ENCODE peak calls at places on chromosomes 3 and 15, in seven cellular contexts. Y, Z, W, L, K, F and E are unnamed samples.

GRCh38 chr3:120306519-120307455 is 21.8 kb upstream of the GPR156 start:
- DNase-seq in Y (no peak), Z (no peak), W (no peak), L (no peak), K (no peak), F (no peak), E (no peak)

GRCh38 chr15:52870015-52870414 is 79.9 kb upstream of the ONECUT1 start:
- DNase-seq in Y (no peak), Z (no peak), W (no peak), L (no peak), K (no peak), F (no peak), E (no peak)

GRCh38 chr15:40340740-40341400 is at the start of gene CCDC9B:
- DNase-seq in Y (no peak), Z (peak; percentile 93), W (peak; percentile 55), L (peak; percentile 99), K (peak; percentile 90), F (peak; percentile 87), E (peak; percentile 41)

GRCh38 chr3:13825317-13825590 is 54.6 kb downstream of the WNT7A start:
- DNase-seq in Y (no peak), Z (no peak), W (no peak), L (no peak), K (no peak), F (no peak), E (no peak)

GRCh38 chr15:85950101-85950500 is 129.6 kb upstream of the AGBL1 start:
- DNase-seq in Y (no peak), Z (no peak), W (no peak), L (no peak), K (no peak), F (no peak), E (no peak)

GRCh38 chr3:153970735-153971347 is 150.3 kb upstream of the ARHGEF26 start:
- DNase-seq in Y (no peak), Z (no peak), W (no peak), L (no peak), K (no peak), F (no peak), E (no peak)

GRCh38 chr3:167480748-167481147 is 6.9 kb upstream of the SERPINI2 start:
- DNase-seq in Y (peak; percentile 14), Z (no peak), W (no peak), L (no peak), K (no peak), F (no peak), E (no peak)

GRCh38 chr15:59174846-59175831 is 31.5 kb upstream of the LDHAL6B start:
- DNase-seq in Y (no peak), Z (peak; percentile 31), W (peak; percentile 76), L (peak; percentile 69), K (peak; percentile 39), F (no peak), E (no peak)

GRCh38 chr3:42387802-42388651 is 22.4 kb downstream of the LYZL4 start:
- DNase-seq in Y (no peak), Z (no peak), W (no peak), L (no peak), K (no peak), F (no peak), E (no peak)

GRCh38 chr3:98732239-98733054 is 30.7 kb upstream of the ST3GAL6 start:
- DNase-seq in Y (no peak), Z (peak; percentile 71), W (peak; percentile 80), L (peak; percentile 43), K (peak; percentile 53), F (peak; percentile 14), E (no peak)

GRCh38 chr3:108322352-108322751 is 26.0 kb downstream of the HHLA2 start:
- DNase-seq in Y (no peak), Z (no peak), W (no peak), L (no peak), K (no peak), F (no peak), E (no peak)

GRCh38 chr3:14819671-14820070 is 909 bp downstream of the FGD5 start:
- DNase-seq in Y (no peak), Z (no peak), W (no peak), L (no peak), K (no peak), F (no peak), E (no peak)

GRCh38 chr15:98649621-98649995 is 1.3 kb downstream of the IGF1R start:
- DNase-seq in Y (peak; percentile 29), Z (peak; percentile 47), W (peak; percentile 58), L (peak; percentile 52), K (peak; percentile 5), F (peak; percentile 33), E (no peak)

GRCh38 chr3:141940204-141940776 is 63.8 kb downstream of the ATP1B3 start:
- DNase-seq in Y (no peak), Z (peak; percentile 46), W (peak; percentile 15), L (peak; percentile 73), K (no peak), F (no peak), E (peak; percentile 48)

GRCh38 chr15:80703965-80704364 is 8.9 kb downstream of the ABHD17C start:
- DNase-seq in Y (no peak), Z (no peak), W (no peak), L (no peak), K (no peak), F (no peak), E (no peak)

GRCh38 chr15:72784233-72784876 is 797 bp upstream of the ADPGK start:
- DNase-seq in Y (no peak), Z (peak; percentile 72), W (peak; percentile 86), L (peak; percentile 80), K (peak; percentile 77), F (peak; percentile 47), E (peak; percentile 24)

GRCh38 chr3:63387568-63387967 is 109.5 kb downstream of the SYNPR start:
- DNase-seq in Y (no peak), Z (no peak), W (no peak), L (no peak), K (no peak), F (no peak), E (no peak)

GRCh38 chr3:152910211-152910610 is 75.3 kb downstream of the P2RY1 start:
- DNase-seq in Y (no peak), Z (no peak), W (peak; percentile 29), L (no peak), K (no peak), F (no peak), E (no peak)

GRCh38 chr3:157438371-157438735 is 1.7 kb downstream of the PTX3 start:
- DNase-seq in Y (no peak), Z (no peak), W (peak; percentile 71), L (no peak), K (no peak), F (no peak), E (no peak)

GRCh38 chr3:70823622-70824021 is 511.2 kb upstream of the MDFIC2 start:
- DNase-seq in Y (no peak), Z (no peak), W (no peak), L (no peak), K (no peak), F (no peak), E (no peak)

GRCh38 chr15:26864664-26865191 is 2.1 kb upstream of the GABRA5 start:
- DNase-seq in Y (no peak), Z (peak; percentile 26), W (peak; percentile 76), L (no peak), K (no peak), F (no peak), E (no peak)

GRCh38 chr3:43155464-43156121 is 49.7 kb upstream of the POMGNT2 start:
- DNase-seq in Y (no peak), Z (peak; percentile 71), W (peak; percentile 77), L (peak; percentile 60), K (peak; percentile 68), F (peak; percentile 52), E (peak; percentile 28)

GRCh38 chr3:196666001-196666867 is 26.7 kb downstream of the NRROS start:
- DNase-seq in Y (peak; percentile 86), Z (no peak), W (peak; percentile 95), L (no peak), K (peak; percentile 25), F (no peak), E (peak; percentile 40)

GRCh38 chr15:66071621-66072295 is 181.8 kb downstream of the MEGF11 start:
- DNase-seq in Y (no peak), Z (no peak), W (no peak), L (no peak), K (no peak), F (no peak), E (no peak)

GRCh38 chr3:45549961-45550360 is 44.6 kb upstream of the LIMD1 start:
- DNase-seq in Y (no peak), Z (no peak), W (no peak), L (no peak), K (no peak), F (no peak), E (no peak)

GRCh38 chr15:89781891-89782618 is 5.9 kb downstream of the MESP2 start:
- DNase-seq in Y (no peak), Z (peak; percentile 66), W (no peak), L (no peak), K (no peak), F (no peak), E (no peak)

GRCh38 chr15:41424809-41425208 is 7.9 kb downstream of the RTF1 start:
- DNase-seq in Y (no peak), Z (no peak), W (no peak), L (no peak), K (no peak), F (no peak), E (no peak)
- TF ChIP-seq CTCF in Y (no peak), Z (no peak), W (no peak), L (no peak), K (no peak), F (no peak), E (no peak)

GRCh38 chr15:82959423-82959822 is 6.9 kb upstream of the HOMER2 start:
- DNase-seq in Y (no peak), Z (no peak), W (no peak), L (no peak), K (no peak), F (no peak), E (no peak)
- H3K4me3 ChIP-seq in Y (no peak overlapping the region), Z (no peak overlapping the region), W (no peak overlapping the region), L (no peak overlapping the region), K (no peak overlapping the region), F (no peak overlapping the region), E (no peak overlapping the region)

GRCh38 chr3:147385059-147386012 is 21.0 kb downstream of the ZIC4 start:
- DNase-seq in Y (no peak), Z (no peak), W (no peak), L (no peak), K (no peak), F (no peak), E (no peak)
- H3K27me3 ChIP-seq in Y (peaks cover 56% of the 10 kb centered on the region), Z (peaks cover 80% of the 10 kb centered on the region), W (peaks cover 100% of the 10 kb centered on the region), L (peaks cover 74% of the 10 kb centered on the region), K (peaks cover 100% of the 10 kb centered on the region), F (no peaks in the 10 kb centered on the region), E (peaks cover 16% of the 10 kb centered on the region)

GRCh38 chr3:9147896-9148267 is 101.6 kb downstream of the SRGAP3 start:
- DNase-seq in Y (no peak), Z (no peak), W (no peak), L (no peak), K (no peak), F (no peak), E (no peak)

GRCh38 chr3:9147215-9147895 is 102.1 kb downstream of the SRGAP3 start:
- DNase-seq in Y (no peak), Z (no peak), W (no peak), L (no peak), K (no peak), F (no peak), E (no peak)

GRCh38 chr3:9151240-9151639 is 98.2 kb downstream of the SRGAP3 start:
- DNase-seq in Y (no peak), Z (no peak), W (no peak), L (no peak), K (no peak), F (no peak), E (no peak)

GRCh38 chr3:9146367-9147071 is 102.9 kb downstream of the SRGAP3 start:
- DNase-seq in Y (no peak), Z (no peak), W (no peak), L (no peak), K (no peak), F (no peak), E (no peak)

GRCh38 chr3:9149566-9149965 is 99.9 kb downstream of the SRGAP3 start:
- DNase-seq in Y (no peak), Z (no peak), W (no peak), L (no peak), K (no peak), F (no peak), E (no peak)
- TF ChIP-seq CTCF in Y (no peak), Z (no peak), W (no peak), L (no peak), K (no peak), F (no peak), E (no peak)